ENCODE peak calls at places on chromosomes 6 and 20, in eight cellular contexts. V is endodermal cell; I is HCT116; O is effector memory CD4-positive, alpha-beta T cell; F is right atrium auricular region; Z is HepG2; A is psoas muscle; R is fibroblast of lung. N is an unnamed sample.

GRCh38 chr6:41470341-41471063 is 75.7 kb upstream of the FOXP4 start:
- DNase-seq in V (peak), I (no peak), O (no peak), F (peak), Z (no peak), A (peak), R (no peak), N (peak)

GRCh38 chr20:44997668-44998067 is 31.4 kb downstream of the STK4 start:
- DNase-seq in V (no peak), I (no peak), O (no peak), F (no peak), Z (no peak), A (no peak), R (no peak), N (no peak)

GRCh38 chr20:62539208-62539607 is 63.4 kb upstream of the GATA5 start:
- DNase-seq in V (no peak), I (no peak), O (no peak), F (no peak), Z (no peak), A (no peak), R (no peak), N (no peak)

GRCh38 chr20:41540916-41541315 is 77.3 kb downstream of the CHD6 start:
- DNase-seq in V (no peak), I (no peak), O (no peak), F (no peak), Z (no peak), A (no peak), R (no peak), N (no peak)

GRCh38 chr6:32882879-32883250 is 28.9 kb downstream of the PSMB9 start:
- DNase-seq in V (no peak), I (no peak), O (no peak), F (no peak), Z (no peak), A (no peak), R (peak), N (no peak)

GRCh38 chr20:44442298-44443070 is 33.2 kb upstream of the TTPAL start:
- DNase-seq in V (no peak), I (no peak), O (no peak), F (no peak), Z (no peak), A (no peak), R (no peak), N (no peak)

GRCh38 chr6:68975064-68975463 is 340.0 kb downstream of the ADGRB3 start:
- DNase-seq in V (peak), I (no peak), O (no peak), F (no peak), Z (no peak), A (no peak), R (peak), N (no peak)

GRCh38 chr6:4774715-4775590 is 1.3 kb upstream of the CDYL start:
- DNase-seq in V (no peak), I (no peak), O (no peak), F (no peak), Z (no peak), A (peak), R (no peak), N (peak)

GRCh38 chr20:23746321-23746720 is 4.4 kb downstream of the CST1 start:
- DNase-seq in V (no peak), I (no peak), O (no peak), F (no peak), Z (no peak), A (no peak), R (no peak), N (no peak)

GRCh38 chr20:7985916-7986315 is 33.6 kb downstream of the TMX4 start:
- DNase-seq in V (no peak), I (no peak), O (no peak), F (no peak), Z (no peak), A (no peak), R (no peak), N (no peak)

GRCh38 chr6:170480045-170480714 is 72.9 kb downstream of the PSMB1 start:
- DNase-seq in V (peak), I (no peak), O (no peak), F (no peak), Z (no peak), A (no peak), R (peak), N (peak)

GRCh38 chr20:32510120-32510600 is 75.0 kb downstream of the NOL4L start:
- DNase-seq in V (peak), I (no peak), O (no peak), F (no peak), Z (no peak), A (no peak), R (no peak), N (peak)

GRCh38 chr6:2809015-2809414 is 32.6 kb downstream of the SERPINB1 start:
- DNase-seq in V (no peak), I (no peak), O (no peak), F (no peak), Z (peak), A (no peak), R (no peak), N (no peak)

GRCh38 chr6:7087066-7087465 is 20.7 kb upstream of the RREB1 start:
- DNase-seq in V (peak), I (no peak), O (no peak), F (no peak), Z (no peak), A (no peak), R (peak), N (no peak)

GRCh38 chr6:134289204-134289575 is 28.7 kb downstream of the SGK1 start:
- DNase-seq in V (no peak), I (no peak), O (no peak), F (no peak), Z (no peak), A (no peak), R (no peak), N (no peak)

GRCh38 chr6:31053873-31054272 is 43.6 kb downstream of the MUC22 start:
- DNase-seq in V (no peak), I (no peak), O (no peak), F (no peak), Z (no peak), A (no peak), R (no peak), N (no peak)

GRCh38 chr6:158042245-158042798 is 60.7 kb downstream of the SYNJ2 start:
- DNase-seq in V (no peak), I (peak), O (no peak), F (peak), Z (peak), A (peak), R (peak), N (no peak)

GRCh38 chr6:39029156-39030011 is 19.2 kb upstream of the GLP1R start:
- DNase-seq in V (peak), I (peak), O (no peak), F (no peak), Z (peak), A (no peak), R (no peak), N (peak)

GRCh38 chr6:56475736-56476457 is 166.8 kb downstream of the DST start:
- DNase-seq in V (no peak), I (no peak), O (no peak), F (no peak), Z (peak), A (no peak), R (peak), N (peak)

GRCh38 chr6:101811108-101811507 is 417.6 kb downstream of the GRIK2 start:
- DNase-seq in V (no peak), I (no peak), O (no peak), F (no peak), Z (no peak), A (no peak), R (no peak), N (no peak)

GRCh38 chr20:2004171-2004570 is 10.3 kb upstream of the PDYN start:
- DNase-seq in V (no peak), I (no peak), O (no peak), F (no peak), Z (no peak), A (no peak), R (no peak), N (no peak)

GRCh38 chr20:31476648-31477220 is 1.6 kb downstream of the REM1 start:
- DNase-seq in V (no peak), I (no peak), O (no peak), F (no peak), Z (no peak), A (no peak), R (no peak), N (no peak)

GRCh38 chr20:31476313-31476623 is 1.2 kb downstream of the REM1 start:
- DNase-seq in V (no peak), I (no peak), O (no peak), F (no peak), Z (no peak), A (no peak), R (no peak), N (no peak)

GRCh38 chr20:31475032-31475431 is at the start of the genes DEFB124 and REM1:
- DNase-seq in V (peak), I (no peak), O (no peak), F (no peak), Z (no peak), A (peak), R (no peak), N (no peak)

GRCh38 chr20:31474097-31474436 is 860 bp downstream of the DEFB124 start:
- DNase-seq in V (no peak), I (no peak), O (no peak), F (no peak), Z (no peak), A (no peak), R (no peak), N (no peak)

GRCh38 chr20:31475472-31476312 is 604 bp downstream of the REM1 start:
- DNase-seq in V (peak), I (no peak), O (no peak), F (no peak), Z (no peak), A (no peak), R (no peak), N (no peak)
- H3K4me3 ChIP-seq in V (no peak), I (no peak), O (no peak), F (peak), Z (no peak), A (peak), R (no peak), N (no peak)

DNA sequence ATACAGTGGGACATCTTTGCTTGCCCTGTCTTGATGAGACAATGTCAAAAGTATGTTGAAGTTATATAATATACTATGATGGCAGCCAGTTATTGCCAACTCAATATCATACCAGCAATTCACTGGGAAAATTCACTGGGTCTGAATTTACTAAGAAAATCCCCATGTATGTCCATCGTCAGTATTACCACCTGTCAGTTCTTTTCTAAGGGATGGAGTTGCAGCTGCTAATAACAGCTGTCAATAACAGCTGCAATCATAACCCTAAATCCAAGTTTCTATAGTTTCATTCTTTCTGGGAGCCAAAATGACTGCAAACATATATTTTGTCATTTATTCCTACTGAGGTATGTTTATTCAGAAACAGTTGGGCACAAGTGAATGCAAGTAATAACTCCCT is 132.6 kb upstream of the RIN2 start:
- DNase-seq in V (no peak), I (no peak), O (no peak), F (no peak), Z (no peak), A (no peak), R (no peak), N (no peak)
- H3K27ac ChIP-seq in V (no peak), I (no peak), O (no peak), F (no peak), Z (no peak), A (no peak), R (no peak), N (no peak)

GRCh38 chr6:45667766-45668165 is 290.0 kb upstream of the SUPT3H start:
- DNase-seq in V (no peak), I (no peak), O (no peak), F (peak), Z (no peak), A (no peak), R (no peak), N (no peak)
- H3K4me3 ChIP-seq in V (no peak), I (no peak), O (no peak), F (no peak), Z (no peak), A (no peak), R (no peak), N (no peak)

GRCh38 chr6:36743032-36743431 is 45.4 kb downstream of the RAB44 start:
- DNase-seq in V (no peak), I (no peak), O (no peak), F (no peak), Z (no peak), A (no peak), R (no peak), N (no peak)
- H3K27ac ChIP-seq in V (no peak), I (no peak), O (no peak), F (no peak), Z (no peak), A (no peak), R (no peak), N (no peak)

GRCh38 chr6:124027392-124027791 is 223.7 kb downstream of the NKAIN2 start:
- DNase-seq in V (no peak), I (no peak), O (no peak), F (no peak), Z (no peak), A (no peak), R (no peak), N (no peak)

GRCh38 chr6:124022641-124023040 is 219.0 kb downstream of the NKAIN2 start:
- DNase-seq in V (peak), I (no peak), O (no peak), F (no peak), Z (no peak), A (no peak), R (no peak), N (no peak)

GRCh38 chr6:124029535-124029934 is 225.9 kb downstream of the NKAIN2 start:
- DNase-seq in V (peak), I (no peak), O (no peak), F (no peak), Z (no peak), A (no peak), R (no peak), N (no peak)

GRCh38 chr6:124028117-124028516 is 224.5 kb downstream of the NKAIN2 start:
- DNase-seq in V (no peak), I (no peak), O (no peak), F (no peak), Z (no peak), A (no peak), R (peak), N (no peak)

DNA sequence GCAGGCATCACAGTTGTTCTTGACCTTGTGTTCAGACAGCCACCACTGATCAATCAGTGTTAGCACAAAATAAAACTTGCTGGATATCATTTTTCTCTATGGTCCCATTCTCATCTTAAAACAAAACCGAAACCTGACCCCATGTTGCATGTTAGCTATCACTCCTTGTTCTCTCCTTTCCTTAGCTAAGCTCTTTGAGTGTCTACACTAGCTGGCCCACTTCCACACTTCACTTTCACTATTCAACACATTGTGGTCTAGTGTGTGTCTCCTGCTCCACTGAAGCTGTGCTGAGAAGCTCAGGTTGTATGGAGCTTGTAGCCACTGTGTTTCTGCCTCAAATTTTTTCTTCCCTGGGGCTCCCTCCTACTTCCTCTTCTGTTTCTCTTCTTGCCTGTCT is 223.0 kb downstream of the NKAIN2 start:
- DNase-seq in V (no peak), I (no peak), O (no peak), F (no peak), Z (no peak), A (no peak), R (no peak), N (no peak)
- H3K4me3 ChIP-seq in V (no peak), I (no peak), O (no peak), F (no peak), Z (no peak), A (no peak), R (no peak), N (no peak)

DNA sequence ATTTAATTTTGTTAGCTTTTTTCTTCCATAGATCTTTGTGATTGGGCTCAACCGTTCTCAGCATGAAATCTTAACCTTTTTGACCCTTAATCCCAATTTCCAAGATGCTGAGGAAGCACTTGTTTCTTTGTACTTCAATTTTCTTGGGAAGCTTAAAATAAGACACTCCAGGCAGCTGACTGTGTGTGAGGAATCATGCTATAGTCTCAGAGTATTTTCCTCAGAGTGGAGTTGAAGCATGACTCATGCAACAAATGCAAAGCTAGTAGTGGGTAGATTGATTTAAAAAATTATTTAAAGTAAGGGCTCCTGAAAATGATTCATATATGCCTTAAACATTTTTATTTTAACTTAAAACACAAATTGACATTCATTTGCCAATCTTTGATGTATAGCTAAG is 168.7 kb downstream of the BTBD3 start:
- DNase-seq in V (no peak), I (no peak), O (no peak), F (no peak), Z (no peak), A (no peak), R (peak), N (no peak)
- H3K27ac ChIP-seq in V (no peak), I (no peak), O (no peak), F (no peak), Z (no peak), A (no peak), R (no peak), N (no peak)

DNA sequence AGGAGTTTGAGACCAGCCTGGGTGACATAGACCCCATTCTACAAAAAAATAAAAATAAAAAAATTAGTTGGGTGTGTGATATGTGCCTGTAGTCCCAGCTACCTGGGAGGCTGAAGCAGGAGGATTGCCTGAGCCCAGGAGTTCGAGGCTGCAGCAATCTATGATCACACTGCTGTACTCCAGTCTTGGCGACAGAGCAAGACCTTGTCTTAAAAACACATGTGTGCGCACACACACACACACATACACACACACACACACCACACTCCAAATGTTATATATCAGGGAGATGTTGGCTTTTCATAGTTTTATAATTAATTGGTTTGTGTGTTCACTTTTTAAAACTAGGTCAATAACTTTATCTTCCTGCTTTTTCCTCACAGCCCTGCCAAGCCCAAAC is 110.5 kb downstream of the RTN4IP1 start:
- DNase-seq in V (no peak), I (no peak), O (no peak), F (no peak), Z (no peak), A (no peak), R (no peak), N (no peak)
- H3K4me3 ChIP-seq in V (no peak), I (no peak), O (peak), F (no peak), Z (no peak), A (no peak), R (no peak), N (no peak)

GRCh38 chr6:128601060-128601459 is 80.7 kb upstream of the PTPRK start:
- DNase-seq in V (no peak), I (no peak), O (no peak), F (no peak), Z (no peak), A (no peak), R (peak), N (no peak)
- H3K27ac ChIP-seq in V (no peak), I (no peak), O (no peak), F (no peak), Z (no peak), A (no peak), R (peak), N (no peak)

GRCh38 chr6:14625173-14625895 is 507.8 kb downstream of the CD83 start:
- DNase-seq in V (no peak), I (no peak), O (no peak), F (no peak), Z (no peak), A (no peak), R (no peak), N (no peak)
- H3K4me3 ChIP-seq in V (no peak), I (no peak), O (no peak), F (no peak), Z (no peak), A (no peak), R (no peak), N (no peak)